ENCODE peak calls at places on chromosomes 5 and 9, in five cellular contexts. One of them, this sample, is unnamed.

GRCh38 chr5:150645070-150645700 is 4.7 kb downstream of the SYNPO start:
- DNase-seq in cardiac muscle cell: peak
- DNase-seq in sigmoid colon: peak
- DNase-seq in adrenal gland: peak
- DNase-seq in astrocyte of the spinal cord: peak
- DNase-seq in this sample: peak

GRCh38 chr9:37433754-37434435 is 11.4 kb downstream of the GRHPR start:
- DNase-seq in cardiac muscle cell: no peak
- DNase-seq in sigmoid colon: peak
- DNase-seq in adrenal gland: no peak
- DNase-seq in astrocyte of the spinal cord: no peak
- DNase-seq in this sample: no peak

GRCh38 chr9:89865357-89865756 is 260.5 kb downstream of the GADD45G start:
- DNase-seq in cardiac muscle cell: no peak
- DNase-seq in sigmoid colon: peak
- DNase-seq in adrenal gland: no peak
- DNase-seq in astrocyte of the spinal cord: no peak
- DNase-seq in this sample: no peak

GRCh38 chr5:140631831-140632365 is 1.1 kb downstream of the CD14 start:
- DNase-seq in cardiac muscle cell: no peak
- DNase-seq in sigmoid colon: no peak
- DNase-seq in adrenal gland: no peak
- DNase-seq in astrocyte of the spinal cord: no peak
- DNase-seq in this sample: no peak

GRCh38 chr5:140287776-140288521 is 15.0 kb downstream of the PFDN1 start:
- DNase-seq in cardiac muscle cell: no peak
- DNase-seq in sigmoid colon: no peak
- DNase-seq in adrenal gland: no peak
- DNase-seq in astrocyte of the spinal cord: no peak
- DNase-seq in this sample: no peak

GRCh38 chr5:128081111-128081865 is 2.3 kb upstream of the SLC12A2 start:
- DNase-seq in cardiac muscle cell: peak
- DNase-seq in sigmoid colon: no peak
- DNase-seq in adrenal gland: no peak
- DNase-seq in astrocyte of the spinal cord: no peak
- DNase-seq in this sample: no peak

GRCh38 chr5:178241259-178241658 is 8.7 kb upstream of the PHYKPL start:
- DNase-seq in cardiac muscle cell: no peak
- DNase-seq in sigmoid colon: no peak
- DNase-seq in adrenal gland: peak
- DNase-seq in astrocyte of the spinal cord: no peak
- DNase-seq in this sample: no peak

GRCh38 chr5:123875444-123876264 is 363.7 kb downstream of the CSNK1G3 start:
- DNase-seq in cardiac muscle cell: peak
- DNase-seq in sigmoid colon: no peak
- DNase-seq in adrenal gland: no peak
- DNase-seq in astrocyte of the spinal cord: peak
- DNase-seq in this sample: peak

GRCh38 chr5:6728011-6728794 is 15.0 kb downstream of the TENT4A start:
- DNase-seq in cardiac muscle cell: no peak
- DNase-seq in sigmoid colon: no peak
- DNase-seq in adrenal gland: no peak
- DNase-seq in astrocyte of the spinal cord: no peak
- DNase-seq in this sample: peak

GRCh38 chr9:1929722-1930621 is 85.2 kb upstream of the SMARCA2 start:
- DNase-seq in cardiac muscle cell: no peak
- DNase-seq in sigmoid colon: no peak
- DNase-seq in adrenal gland: no peak
- DNase-seq in astrocyte of the spinal cord: no peak
- DNase-seq in this sample: no peak

GRCh38 chr5:58315794-58316193 is 144.1 kb downstream of the PLK2 start:
- DNase-seq in cardiac muscle cell: no peak
- DNase-seq in sigmoid colon: no peak
- DNase-seq in adrenal gland: no peak
- DNase-seq in astrocyte of the spinal cord: no peak
- DNase-seq in this sample: no peak

GRCh38 chr9:117403848-117404247 is 11.0 kb downstream of the ASTN2 start:
- DNase-seq in cardiac muscle cell: no peak
- DNase-seq in sigmoid colon: no peak
- DNase-seq in adrenal gland: no peak
- DNase-seq in astrocyte of the spinal cord: no peak
- DNase-seq in this sample: no peak

GRCh38 chr9:99465231-99465891 is 243.3 kb downstream of the SEC61B start:
- DNase-seq in cardiac muscle cell: no peak
- DNase-seq in sigmoid colon: no peak
- DNase-seq in adrenal gland: no peak
- DNase-seq in astrocyte of the spinal cord: no peak
- DNase-seq in this sample: no peak

GRCh38 chr5:178120661-178121357 is 7.5 kb downstream of the N4BP3 start:
- DNase-seq in cardiac muscle cell: peak
- DNase-seq in sigmoid colon: peak
- DNase-seq in adrenal gland: peak
- DNase-seq in astrocyte of the spinal cord: peak
- DNase-seq in this sample: peak

GRCh38 chr9:33489070-33489469 is 15.3 kb upstream of the NOL6 start:
- DNase-seq in cardiac muscle cell: peak
- DNase-seq in sigmoid colon: no peak
- DNase-seq in adrenal gland: no peak
- DNase-seq in astrocyte of the spinal cord: peak
- DNase-seq in this sample: no peak

GRCh38 chr5:141356950-141357349 is 2.1 kb downstream of the PCDHGA4 start:
- DNase-seq in cardiac muscle cell: no peak
- DNase-seq in sigmoid colon: no peak
- DNase-seq in adrenal gland: no peak
- DNase-seq in astrocyte of the spinal cord: no peak
- DNase-seq in this sample: no peak

GRCh38 chr9:2923810-2924768 is 80.2 kb upstream of the PUM3 start:
- DNase-seq in cardiac muscle cell: no peak
- DNase-seq in sigmoid colon: no peak
- DNase-seq in adrenal gland: no peak
- DNase-seq in astrocyte of the spinal cord: no peak
- DNase-seq in this sample: no peak

GRCh38 chr5:111580956-111581355 is 68.6 kb upstream of the STARD4 start:
- DNase-seq in cardiac muscle cell: peak
- DNase-seq in sigmoid colon: no peak
- DNase-seq in adrenal gland: no peak
- DNase-seq in astrocyte of the spinal cord: no peak
- DNase-seq in this sample: no peak

GRCh38 chr5:31186672-31187267 is 6.7 kb upstream of the CDH6 start:
- DNase-seq in cardiac muscle cell: peak
- DNase-seq in sigmoid colon: no peak
- DNase-seq in adrenal gland: no peak
- DNase-seq in astrocyte of the spinal cord: peak
- DNase-seq in this sample: no peak

GRCh38 chr9:80605129-80605528 is 1033.4 kb downstream of the TLE4 start:
- DNase-seq in cardiac muscle cell: peak
- DNase-seq in sigmoid colon: no peak
- DNase-seq in adrenal gland: no peak
- DNase-seq in astrocyte of the spinal cord: peak
- DNase-seq in this sample: no peak

GRCh38 chr9:14687042-14687719 is 6.1 kb downstream of the ZDHHC21 start:
- DNase-seq in cardiac muscle cell: peak
- DNase-seq in sigmoid colon: no peak
- DNase-seq in adrenal gland: no peak
- DNase-seq in astrocyte of the spinal cord: peak
- DNase-seq in this sample: no peak

GRCh38 chr5:151523335-151523734 is 67.8 kb downstream of the FAT2 start:
- DNase-seq in cardiac muscle cell: peak
- DNase-seq in sigmoid colon: no peak
- DNase-seq in adrenal gland: peak
- DNase-seq in astrocyte of the spinal cord: peak
- DNase-seq in this sample: peak

GRCh38 chr9:3868012-3868411 is 342.2 kb upstream of the RFX3 start:
- DNase-seq in cardiac muscle cell: no peak
- DNase-seq in sigmoid colon: no peak
- DNase-seq in adrenal gland: no peak
- DNase-seq in astrocyte of the spinal cord: no peak
- DNase-seq in this sample: no peak

GRCh38 chr5:115583474-115583873 is 18.8 kb downstream of the TICAM2 start:
- DNase-seq in cardiac muscle cell: peak
- DNase-seq in sigmoid colon: no peak
- DNase-seq in adrenal gland: no peak
- DNase-seq in astrocyte of the spinal cord: peak
- DNase-seq in this sample: no peak

GRCh38 chr9:27933210-27934062 is 360.2 kb upstream of the C9orf72 start:
- DNase-seq in cardiac muscle cell: no peak
- DNase-seq in sigmoid colon: no peak
- DNase-seq in adrenal gland: no peak
- DNase-seq in astrocyte of the spinal cord: no peak
- DNase-seq in this sample: no peak

GRCh38 chr5:57316798-57317327 is 143.0 kb downstream of the GPBP1 start:
- DNase-seq in cardiac muscle cell: peak
- DNase-seq in sigmoid colon: no peak
- DNase-seq in adrenal gland: peak
- DNase-seq in astrocyte of the spinal cord: peak
- DNase-seq in this sample: no peak

GRCh38 chr5:74430910-74431309 is 209.6 kb downstream of the ENC1 start:
- DNase-seq in cardiac muscle cell: no peak
- DNase-seq in sigmoid colon: no peak
- DNase-seq in adrenal gland: no peak
- DNase-seq in astrocyte of the spinal cord: no peak
- DNase-seq in this sample: no peak

GRCh38 chr9:23621166-23621565 is 204.9 kb downstream of the ELAVL2 start:
- DNase-seq in cardiac muscle cell: no peak
- DNase-seq in sigmoid colon: no peak
- DNase-seq in adrenal gland: no peak
- DNase-seq in astrocyte of the spinal cord: peak
- DNase-seq in this sample: peak

GRCh38 chr9:99682870-99683269 is 138.8 kb upstream of the NR4A3 start:
- DNase-seq in cardiac muscle cell: no peak
- DNase-seq in sigmoid colon: no peak
- DNase-seq in adrenal gland: no peak
- DNase-seq in astrocyte of the spinal cord: no peak
- DNase-seq in this sample: no peak

GRCh38 chr5:112331892-112332291 is 87.2 kb downstream of the EPB41L4A start:
- DNase-seq in cardiac muscle cell: no peak
- DNase-seq in sigmoid colon: no peak
- DNase-seq in adrenal gland: no peak
- DNase-seq in astrocyte of the spinal cord: no peak
- DNase-seq in this sample: no peak

GRCh38 chr5:64635056-64635686 is 55.1 kb upstream of the SHISAL2B start:
- DNase-seq in cardiac muscle cell: peak
- DNase-seq in sigmoid colon: no peak
- DNase-seq in adrenal gland: no peak
- DNase-seq in astrocyte of the spinal cord: peak
- DNase-seq in this sample: no peak

GRCh38 chr5:64637144-64637543 is 53.2 kb upstream of the SHISAL2B start:
- DNase-seq in cardiac muscle cell: no peak
- DNase-seq in sigmoid colon: no peak
- DNase-seq in adrenal gland: no peak
- DNase-seq in astrocyte of the spinal cord: no peak
- DNase-seq in this sample: no peak

GRCh38 chr5:64632251-64632650 is 58.1 kb upstream of the SHISAL2B start:
- DNase-seq in cardiac muscle cell: no peak
- DNase-seq in sigmoid colon: no peak
- DNase-seq in adrenal gland: no peak
- DNase-seq in astrocyte of the spinal cord: peak
- DNase-seq in this sample: no peak

GRCh38 chr5:64637837-64638443 is 52.4 kb upstream of the SHISAL2B start:
- DNase-seq in cardiac muscle cell: no peak
- DNase-seq in sigmoid colon: no peak
- DNase-seq in adrenal gland: no peak
- DNase-seq in astrocyte of the spinal cord: no peak
- DNase-seq in this sample: no peak
- TF ChIP-seq CTCF in cardiac muscle cell: no peak
- TF ChIP-seq CTCF in sigmoid colon: no peak
- TF ChIP-seq CTCF in adrenal gland: no peak
- TF ChIP-seq CTCF in astrocyte of the spinal cord: peak
- TF ChIP-seq CTCF in this sample: no peak

GRCh38 chr5:138702827-138703194 is 50.4 kb upstream of the CTNNA1 start:
- DNase-seq in cardiac muscle cell: no peak
- DNase-seq in sigmoid colon: no peak
- DNase-seq in adrenal gland: no peak
- DNase-seq in astrocyte of the spinal cord: no peak
- DNase-seq in this sample: no peak

GRCh38 chr5:138705007-138705406 is 48.2 kb upstream of the CTNNA1 start:
- DNase-seq in cardiac muscle cell: no peak
- DNase-seq in sigmoid colon: no peak
- DNase-seq in adrenal gland: no peak
- DNase-seq in astrocyte of the spinal cord: no peak
- DNase-seq in this sample: no peak

GRCh38 chr5:138706655-138707480 is 46.4 kb upstream of the CTNNA1 start:
- DNase-seq in cardiac muscle cell: peak
- DNase-seq in sigmoid colon: no peak
- DNase-seq in adrenal gland: peak
- DNase-seq in astrocyte of the spinal cord: peak
- DNase-seq in this sample: no peak

GRCh38 chr5:138708761-138709160 is 44.5 kb upstream of the CTNNA1 start:
- DNase-seq in cardiac muscle cell: no peak
- DNase-seq in sigmoid colon: no peak
- DNase-seq in adrenal gland: no peak
- DNase-seq in astrocyte of the spinal cord: no peak
- DNase-seq in this sample: no peak

GRCh38 chr5:138705567-138705966 is 47.7 kb upstream of the CTNNA1 start:
- DNase-seq in cardiac muscle cell: no peak
- DNase-seq in sigmoid colon: no peak
- DNase-seq in adrenal gland: no peak
- DNase-seq in astrocyte of the spinal cord: no peak
- DNase-seq in this sample: no peak
- TF ChIP-seq CTCF in cardiac muscle cell: no peak
- TF ChIP-seq CTCF in sigmoid colon: no peak
- TF ChIP-seq CTCF in adrenal gland: no peak
- TF ChIP-seq CTCF in astrocyte of the spinal cord: no peak
- TF ChIP-seq CTCF in this sample: no peak

GRCh38 chr5:20832204-20833080 is 844.4 kb upstream of the CDH18 start:
- DNase-seq in cardiac muscle cell: no peak
- DNase-seq in sigmoid colon: no peak
- DNase-seq in adrenal gland: no peak
- DNase-seq in astrocyte of the spinal cord: no peak
- DNase-seq in this sample: no peak

GRCh38 chr5:20833081-20833627 is 845.2 kb upstream of the CDH18 start:
- DNase-seq in cardiac muscle cell: no peak
- DNase-seq in sigmoid colon: no peak
- DNase-seq in adrenal gland: no peak
- DNase-seq in astrocyte of the spinal cord: no peak
- DNase-seq in this sample: no peak
- TF ChIP-seq CTCF in cardiac muscle cell: no peak
- TF ChIP-seq CTCF in sigmoid colon: no peak
- TF ChIP-seq CTCF in adrenal gland: no peak
- TF ChIP-seq CTCF in astrocyte of the spinal cord: no peak
- TF ChIP-seq CTCF in this sample: no peak

GRCh38 chr9:128627127-128627715 is 29.4 kb downstream of the DYNC2I2 start:
- DNase-seq in cardiac muscle cell: no peak
- DNase-seq in sigmoid colon: peak
- DNase-seq in adrenal gland: no peak
- DNase-seq in astrocyte of the spinal cord: no peak
- DNase-seq in this sample: no peak

GRCh38 chr9:128628471-128629048 is 28.1 kb downstream of the DYNC2I2 start:
- DNase-seq in cardiac muscle cell: no peak
- DNase-seq in sigmoid colon: peak
- DNase-seq in adrenal gland: peak
- DNase-seq in astrocyte of the spinal cord: no peak
- DNase-seq in this sample: no peak

GRCh38 chr9:128627906-128628305 is 28.7 kb downstream of the DYNC2I2 start:
- DNase-seq in cardiac muscle cell: no peak
- DNase-seq in sigmoid colon: no peak
- DNase-seq in adrenal gland: no peak
- DNase-seq in astrocyte of the spinal cord: no peak
- DNase-seq in this sample: no peak

GRCh38 chr9:128629852-128630545 is 26.6 kb downstream of the DYNC2I2 start:
- DNase-seq in cardiac muscle cell: no peak
- DNase-seq in sigmoid colon: peak
- DNase-seq in adrenal gland: no peak
- DNase-seq in astrocyte of the spinal cord: no peak
- DNase-seq in this sample: no peak

GRCh38 chr9:128629136-128629535 is 27.5 kb downstream of the DYNC2I2 start:
- DNase-seq in cardiac muscle cell: no peak
- DNase-seq in sigmoid colon: peak
- DNase-seq in adrenal gland: no peak
- DNase-seq in astrocyte of the spinal cord: no peak
- DNase-seq in this sample: no peak
- TF ChIP-seq CTCF in cardiac muscle cell: no peak
- TF ChIP-seq CTCF in sigmoid colon: no peak
- TF ChIP-seq CTCF in adrenal gland: no peak
- TF ChIP-seq CTCF in astrocyte of the spinal cord: no peak
- TF ChIP-seq CTCF in this sample: no peak

This sample was measured in glutamatergic neuron.